ENCODE peak calls at places on chromosomes 16 and 17, in eight cellular contexts. Y, M, R, Z, J, V, A and Q are unnamed samples. For H3K36me3, the result is how much of the 10 kb centered on the place peaks cover.

GRCh38 chr17:54948380-54948779 is 20.1 kb downstream of the COX11 start:
- DNase-seq in M (no peak), R (peak), Y (peak), J (no peak), Z (no peak), V (no peak), A (no peak), Q (no peak)

GRCh38 chr17:59846391-59847165 is 46.2 kb downstream of the TUBD1 start:
- DNase-seq in M (no peak), R (peak), J (peak), V (peak), Y (peak), A (peak), Z (no peak), Q (no peak)

GRCh38 chr16:13110124-13110796 is 208.9 kb downstream of the SHISA9 start:
- DNase-seq in Z (no peak), M (no peak), V (peak), A (no peak), Y (peak), J (peak), R (peak), Q (no peak)

GRCh38 chr17:14125518-14126125 is 56.3 kb downstream of the COX10 start:
- DNase-seq in J (no peak), M (no peak), V (no peak), A (no peak), Z (no peak), R (no peak), Y (no peak), Q (no peak)

GRCh38 chr17:15306406-15306970 is 34.9 kb downstream of the TEKT3 start:
- DNase-seq in M (no peak), Y (no peak), J (no peak), R (no peak), A (no peak), Z (no peak), V (no peak), Q (no peak)

GRCh38 chr17:46198233-46198632 is 5.0 kb upstream of the KANSL1 start:
- DNase-seq in Y (no peak), R (no peak), M (no peak), Z (no peak), V (no peak), J (no peak), A (no peak), Q (no peak)

GRCh38 chr17:80899402-80900268 is 92.0 kb upstream of the CHMP6 start:
- DNase-seq in Z (peak), M (no peak), A (no peak), Y (no peak), V (peak), J (peak), R (peak), Q (no peak)

GRCh38 chr16:65038125-65038524 is 83.7 kb downstream of the CDH11 start:
- DNase-seq in Y (no peak), R (no peak), A (no peak), J (peak), V (no peak), M (no peak), Z (no peak), Q (no peak)

GRCh38 chr16:35733278-35733965 is 2274.0 kb downstream of the TP53TG3F start:
- DNase-seq in V (no peak), J (no peak), A (no peak), R (no peak), Y (no peak), M (no peak), Z (no peak), Q (peak)

GRCh38 chr17:14297161-14297851 is 3.6 kb upstream of the HS3ST3B1 start:
- DNase-seq in V (no peak), Y (no peak), A (no peak), J (peak), M (no peak), Z (peak), R (peak), Q (no peak)

GRCh38 chr16:2896480-2897010 is 13.5 kb downstream of the FLYWCH2 start:
- DNase-seq in A (no peak), R (no peak), V (no peak), Z (no peak), M (no peak), J (no peak), Y (no peak), Q (no peak)

DNA sequence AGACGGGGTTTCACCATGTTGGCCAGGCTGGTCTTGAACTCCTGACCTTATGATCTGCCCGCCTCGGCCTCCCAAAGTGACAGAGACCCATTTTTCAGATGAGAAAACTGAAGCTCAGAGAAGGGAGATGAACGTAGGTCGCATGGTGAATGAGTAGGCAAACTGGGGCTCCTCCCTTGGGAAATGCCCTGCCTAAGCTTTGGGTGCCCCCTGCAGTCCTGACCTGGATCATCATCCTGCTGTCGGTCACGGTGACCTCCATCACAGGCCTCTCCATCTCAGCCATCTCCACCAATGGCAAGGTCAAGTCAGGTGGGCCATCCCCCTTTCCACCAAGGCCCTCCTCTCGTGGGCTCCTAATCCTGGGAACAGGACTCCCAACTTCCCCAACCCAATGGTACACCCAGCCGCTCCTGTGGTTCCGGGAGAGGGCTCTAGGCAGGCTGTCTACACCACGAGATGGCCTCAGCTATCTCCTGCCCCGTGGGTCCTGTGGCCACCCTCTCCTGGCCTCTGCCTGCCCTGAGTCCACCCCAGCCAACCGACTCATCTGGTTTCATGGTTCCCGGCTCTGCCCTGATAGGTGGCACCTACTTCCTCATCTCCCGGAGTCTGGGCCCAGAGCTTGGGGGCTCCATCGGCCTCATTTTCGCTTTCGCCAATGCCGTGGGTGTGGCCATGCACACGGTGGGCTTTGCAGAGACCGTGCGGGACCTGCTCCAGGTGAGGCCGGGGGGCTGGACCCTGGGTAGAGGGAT is 4.7 kb downstream of the SLC12A3 start:
- DNase-seq in A (no peak), M (no peak), J (no peak), Y (no peak), Z (no peak), V (no peak), R (no peak), Q (no peak)
- TF ChIP-seq CTCF in A (no peak), M (no peak), J (peak), Y (peak), Z (peak), V (no peak), R (peak), Q (no peak)

GRCh38 chr16:1202274-1202673 is 22.8 kb downstream of the TPSG1 start:
- DNase-seq in J (no peak), A (no peak), M (no peak), R (no peak), Y (no peak), V (no peak), Z (no peak), Q (no peak)
- H3K27ac ChIP-seq in J (no peak), A (no peak), M (no peak), R (no peak), Y (no peak), V (no peak), Z (no peak), Q (no peak)

DNA sequence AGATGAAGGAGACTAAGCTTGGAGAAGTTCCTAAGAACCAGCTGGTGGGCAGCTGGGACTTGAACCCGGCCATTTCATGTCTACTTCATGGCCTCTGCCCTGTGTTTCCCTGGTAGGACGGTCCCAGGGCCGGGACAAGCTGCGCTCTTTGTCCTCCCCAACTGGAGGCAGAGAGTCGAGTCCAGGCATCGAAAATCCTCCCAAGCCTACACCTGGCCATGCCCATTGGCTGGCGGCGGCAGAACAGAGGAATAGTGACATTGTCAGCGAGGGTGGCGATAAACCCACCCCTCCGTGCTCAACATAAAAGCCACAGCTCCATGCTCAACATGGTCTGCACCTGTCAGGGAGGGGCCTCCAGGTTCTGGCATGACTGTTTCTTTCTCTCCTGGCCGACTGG is 77.7 kb downstream of the RBFOX3 start:
- DNase-seq in Z (no peak), M (no peak), V (no peak), A (no peak), R (no peak), Y (no peak), J (no peak), Q (no peak)
- H3K36me3 ChIP-seq in Z (under half), M (under half), V (under half), A (under half), R (under half), Y (under half), J (under half), Q (under half)

GRCh38 chr16:71796501-71796900 is 12.1 kb downstream of the AP1G1 start:
- DNase-seq in Y (no peak), Z (no peak), M (no peak), R (no peak), J (no peak), A (no peak), V (no peak), Q (no peak)
- TF ChIP-seq CTCF in Y (no peak), Z (no peak), M (no peak), R (no peak), J (no peak), A (no peak), V (no peak), Q (no peak)

DNA sequence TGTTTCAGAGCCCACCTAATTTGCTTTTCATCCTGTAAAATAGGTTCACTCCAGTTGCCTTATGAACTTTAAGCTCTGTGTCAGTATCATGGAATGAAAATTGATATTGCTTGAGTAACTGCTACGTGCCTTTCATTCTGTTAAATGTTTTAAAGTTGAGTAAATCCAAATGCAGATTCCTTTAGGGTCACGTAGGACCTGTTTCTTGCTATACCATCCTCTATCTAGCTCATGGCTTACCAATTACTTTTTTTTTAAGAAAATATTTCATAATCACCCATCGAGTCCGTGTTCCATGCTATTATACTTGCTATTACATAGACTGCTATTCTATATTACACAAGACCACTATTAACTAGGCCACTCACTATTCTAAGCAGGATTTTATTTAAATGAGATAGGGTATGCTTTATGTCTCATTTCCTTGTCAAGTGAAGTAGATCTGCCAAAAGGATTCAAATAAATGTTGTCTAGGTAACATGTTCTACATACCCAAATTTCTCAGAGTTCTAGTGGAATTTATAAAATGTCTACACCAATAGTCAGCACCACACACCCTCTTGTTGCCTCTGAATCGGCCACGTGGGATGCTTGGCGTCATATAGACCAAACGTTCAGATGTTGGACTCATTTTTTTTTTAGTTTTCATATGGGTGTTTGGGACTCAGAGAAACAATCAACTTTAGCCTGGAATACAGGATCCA is 11.9 kb downstream of the ANKFN1 start:
- DNase-seq in V (no peak), A (no peak), J (no peak), R (no peak), Y (no peak), Z (no peak), M (no peak), Q (no peak)
- H3K27ac ChIP-seq in V (no peak), A (no peak), J (no peak), R (no peak), Y (no peak), Z (no peak), M (no peak), Q (no peak)

DNA sequence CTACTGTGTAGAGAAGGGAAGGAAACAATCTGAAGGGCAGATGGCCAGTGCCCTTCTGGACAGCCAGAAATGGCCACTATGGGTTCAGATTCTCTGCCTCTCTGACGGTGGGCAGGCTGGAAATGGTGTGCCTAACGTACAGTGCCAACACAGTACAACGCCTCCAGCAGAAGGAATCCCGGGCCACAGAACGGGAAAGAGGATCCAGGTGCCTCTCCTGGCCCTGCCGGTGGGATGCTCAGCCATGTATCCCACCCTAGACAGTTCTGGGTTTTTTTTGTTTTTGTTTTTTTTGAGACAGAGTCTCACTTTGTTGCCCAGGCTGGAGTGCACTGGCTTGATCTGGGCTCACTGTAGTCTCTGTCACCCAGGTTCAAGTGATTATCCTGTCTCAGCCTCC is 71.5 kb downstream of the SLC5A11 start:
- DNase-seq in M (no peak), Y (no peak), V (no peak), Z (no peak), J (no peak), A (no peak), R (no peak), Q (no peak)
- H3K36me3 ChIP-seq in M (under half), Y (under half), V (under half), Z (under half), J (under half), A (under half), R (under half), Q (under half)

GRCh38 chr16:68689921-68690320 is 44.8 kb downstream of the CDH3 start:
- DNase-seq in J (no peak), Z (no peak), V (no peak), Y (no peak), R (no peak), M (no peak), A (no peak), Q (no peak)
- TF ChIP-seq CTCF in J (no peak), Z (no peak), V (no peak), Y (no peak), R (no peak), M (no peak), A (no peak), Q (no peak)

GRCh38 chr16:4115209-4115940 is 867 bp downstream of the ADCY9 start:
- DNase-seq in M (peak), J (peak), V (peak), Y (no peak), A (peak), Z (peak), R (peak), Q (no peak)

GRCh38 chr16:4115941-4116327 is 308 bp downstream of the ADCY9 start:
- DNase-seq in R (no peak), J (no peak), A (no peak), M (no peak), V (no peak), Y (no peak), Z (no peak), Q (no peak)

GRCh38 chr16:4116328-4117249 is at the start of gene ADCY9:
- DNase-seq in A (peak), R (peak), J (peak), V (peak), Y (no peak), M (peak), Z (peak), Q (no peak)

GRCh38 chr16:4114257-4115208 is 1.7 kb downstream of the ADCY9 start:
- DNase-seq in R (no peak), J (no peak), M (no peak), V (no peak), Y (no peak), Z (no peak), A (no peak), Q (no peak)

GRCh38 chr16:4117250-4117578 is 972 bp upstream of the ADCY9 start:
- DNase-seq in M (no peak), J (no peak), R (no peak), Z (no peak), Y (no peak), A (no peak), V (no peak), Q (no peak)
- H3K27ac ChIP-seq in M (peak), J (peak), R (no peak), Z (no peak), Y (no peak), A (no peak), V (no peak), Q (peak)